ENCODE peak calls at places on chromosomes 1 and 21, in four cellular contexts. S is tibial artery, C is HuH-7.5, R is ELF-1. J is an unnamed sample.

GRCh38 chr1:40130892-40131291 is 30.3 kb upstream of the RLF start:
- DNase-seq in S (no peak), C (no peak), R (no peak), J (no peak)

GRCh38 chr1:112862753-112863426 is 93.1 kb downstream of the SLC16A1 start:
- DNase-seq in S (peak), C (no peak), R (peak), J (no peak)

GRCh38 chr1:113747376-113747775 is 11.9 kb downstream of the PHTF1 start:
- DNase-seq in S (no peak), C (no peak), R (no peak), J (no peak)

GRCh38 chr21:34280987-34281386 is 82.8 kb upstream of the KCNE2 start:
- DNase-seq in S (no peak), C (no peak), R (no peak), J (no peak)

GRCh38 chr1:182786223-182787001 is 3.2 kb upstream of the NPL start:
- DNase-seq in S (peak), C (no peak), R (peak), J (peak)

GRCh38 chr1:27027575-27028250 is 15.1 kb upstream of the TENT5B start:
- DNase-seq in S (no peak), C (no peak), R (no peak), J (no peak)

GRCh38 chr1:217311766-217312165 is 319.1 kb downstream of the GPATCH2 start:
- DNase-seq in S (no peak), C (no peak), R (peak), J (peak)

GRCh38 chr1:227891223-227891954 is 56.3 kb downstream of the WNT9A start:
- DNase-seq in S (peak), C (no peak), R (peak), J (no peak)

GRCh38 chr1:145891143-145891542 is 5.5 kb upstream of the ANKRD35 start:
- DNase-seq in S (no peak), C (no peak), R (no peak), J (no peak)

GRCh38 chr21:34526618-34527290 is 14.7 kb upstream of the KCNE1 start:
- DNase-seq in S (peak), C (no peak), R (peak), J (peak)

GRCh38 chr1:67534627-67535065 is 104.4 kb upstream of the SERBP1 start:
- DNase-seq in S (no peak), C (no peak), R (no peak), J (no peak)

GRCh38 chr21:32886339-32886738 is 114.8 kb upstream of the PAXBP1 start:
- DNase-seq in S (no peak), C (no peak), R (no peak), J (peak)

GRCh38 chr1:109877320-109877771 is 33.3 kb upstream of the CSF1 start:
- DNase-seq in S (peak), C (peak), R (peak), J (no peak)

GRCh38 chr1:5939268-5940060 is 52.8 kb downstream of the NPHP4 start:
- DNase-seq in S (peak), C (no peak), R (no peak), J (no peak)

GRCh38 chr1:153805042-153805745 is 30.0 kb downstream of the SLC27A3 start:
- DNase-seq in S (peak), C (no peak), R (no peak), J (peak)

GRCh38 chr1:59759156-59759925 is 55.4 kb upstream of the HOOK1 start:
- DNase-seq in S (peak), C (peak), R (peak), J (peak)

GRCh38 chr1:240935921-240936320 is 324.0 kb upstream of the GREM2 start:
- DNase-seq in S (no peak), C (no peak), R (no peak), J (no peak)

GRCh38 chr1:223312273-223312672 is 51.7 kb downstream of the SUSD4 start:
- DNase-seq in S (no peak), C (no peak), R (no peak), J (no peak)

GRCh38 chr21:42013901-42014300 is 3.7 kb upstream of the ZBTB21 start:
- DNase-seq in S (no peak), C (no peak), R (no peak), J (no peak)

GRCh38 chr1:224331326-224331725 is 1.4 kb upstream of the NVL start:
- DNase-seq in S (no peak), C (no peak), R (no peak), J (no peak)

GRCh38 chr1:186304982-186305949 is 69.8 kb downstream of the TPR start:
- DNase-seq in S (no peak), C (peak), R (peak), J (peak)

GRCh38 chr1:244347942-244348341 is 103.8 kb downstream of the ADSS2 start:
- DNase-seq in S (no peak), C (no peak), R (no peak), J (no peak)

GRCh38 chr1:202343652-202344349 is 2.1 kb upstream of the UBE2T start:
- DNase-seq in S (no peak), C (no peak), R (no peak), J (peak)

GRCh38 chr1:230163205-230163604 is 96.2 kb downstream of the GALNT2 start:
- DNase-seq in S (peak), C (no peak), R (no peak), J (no peak)